ENCODE peak calls at places on chromosome 3, in six cellular contexts. One of them, this sample, is unnamed.

GRCh38 chr3:131388400-131388799 is 6.8 kb downstream of the NUDT16 start:
- DNase-seq in WERI-Rb-1: no peak
- DNase-seq in endothelial cell: no peak
- DNase-seq in AG04450: no peak
- DNase-seq in B cell: no peak
- DNase-seq in IMR-90: no peak
- DNase-seq in this sample: no peak

GRCh38 chr3:176796371-176796770 is 400.9 kb downstream of the TBL1XR1 start:
- DNase-seq in WERI-Rb-1: no peak
- DNase-seq in endothelial cell: no peak
- DNase-seq in AG04450: no peak
- DNase-seq in B cell: no peak
- DNase-seq in IMR-90: peak; percentile 9
- DNase-seq in this sample: no peak

GRCh38 chr3:149572796-149573414 is 84.9 kb downstream of the WWTR1 start:
- DNase-seq in WERI-Rb-1: no peak
- DNase-seq in endothelial cell: no peak
- DNase-seq in AG04450: no peak
- DNase-seq in B cell: no peak
- DNase-seq in IMR-90: peak; percentile 85
- DNase-seq in this sample: peak; percentile 65

GRCh38 chr3:136350132-136350531 is 100.0 kb downstream of the PCCB start:
- DNase-seq in WERI-Rb-1: no peak
- DNase-seq in endothelial cell: no peak
- DNase-seq in AG04450: peak; percentile 92
- DNase-seq in B cell: no peak
- DNase-seq in IMR-90: peak; percentile 98
- DNase-seq in this sample: peak; percentile 92

GRCh38 chr3:146217324-146217723 is 33.6 kb downstream of the PLSCR4 start:
- DNase-seq in WERI-Rb-1: no peak
- DNase-seq in endothelial cell: no peak
- DNase-seq in AG04450: no peak
- DNase-seq in B cell: no peak
- DNase-seq in IMR-90: peak; percentile 4
- DNase-seq in this sample: no peak

GRCh38 chr3:165185707-165186327 is 10.4 kb downstream of the SLITRK3 start:
- DNase-seq in WERI-Rb-1: peak; percentile 66
- DNase-seq in endothelial cell: peak; percentile 67
- DNase-seq in AG04450: peak; percentile 2
- DNase-seq in B cell: no peak
- DNase-seq in IMR-90: peak; percentile 52
- DNase-seq in this sample: peak; percentile 24

GRCh38 chr3:54983266-54983910 is 55.5 kb upstream of the LRTM1 start:
- DNase-seq in WERI-Rb-1: no peak
- DNase-seq in endothelial cell: no peak
- DNase-seq in AG04450: no peak
- DNase-seq in B cell: no peak
- DNase-seq in IMR-90: no peak
- DNase-seq in this sample: no peak

GRCh38 chr3:9503283-9503682 is 50.3 kb downstream of the LHFPL4 start:
- DNase-seq in WERI-Rb-1: peak; percentile 81
- DNase-seq in endothelial cell: peak; percentile 87
- DNase-seq in AG04450: peak; percentile 20
- DNase-seq in B cell: peak; percentile 70
- DNase-seq in IMR-90: peak; percentile 61
- DNase-seq in this sample: peak; percentile 24

GRCh38 chr3:197322149-197322548 is 23.7 kb upstream of the DLG1 start:
- DNase-seq in WERI-Rb-1: no peak
- DNase-seq in endothelial cell: no peak
- DNase-seq in AG04450: no peak
- DNase-seq in B cell: no peak
- DNase-seq in IMR-90: no peak
- DNase-seq in this sample: no peak

GRCh38 chr3:130892759-130893239 is 1.1 kb upstream of the ATP2C1 start:
- DNase-seq in WERI-Rb-1: peak; percentile 66
- DNase-seq in endothelial cell: peak; percentile 59
- DNase-seq in AG04450: peak; percentile 37
- DNase-seq in B cell: peak; percentile 71
- DNase-seq in IMR-90: peak; percentile 79
- DNase-seq in this sample: peak; percentile 69

GRCh38 chr3:190017575-190018288 is 103.0 kb downstream of the P3H2 start:
- DNase-seq in WERI-Rb-1: peak; percentile 10
- DNase-seq in endothelial cell: no peak
- DNase-seq in AG04450: peak; percentile 57
- DNase-seq in B cell: no peak
- DNase-seq in IMR-90: peak; percentile 84
- DNase-seq in this sample: peak; percentile 73

GRCh38 chr3:171704002-171704401 is 106.3 kb downstream of the PLD1 start:
- DNase-seq in WERI-Rb-1: peak; percentile 37
- DNase-seq in endothelial cell: no peak
- DNase-seq in AG04450: no peak
- DNase-seq in B cell: no peak
- DNase-seq in IMR-90: peak; percentile 37
- DNase-seq in this sample: peak; percentile 26

GRCh38 chr3:37290551-37290950 is 116.2 kb upstream of the LRRFIP2 start:
- DNase-seq in WERI-Rb-1: no peak
- DNase-seq in endothelial cell: no peak
- DNase-seq in AG04450: peak; percentile 34
- DNase-seq in B cell: no peak
- DNase-seq in IMR-90: peak; percentile 75
- DNase-seq in this sample: peak; percentile 50

GRCh38 chr3:58249358-58250092 is 11.9 kb downstream of the ABHD6 start:
- DNase-seq in WERI-Rb-1: peak; percentile 22
- DNase-seq in endothelial cell: no peak
- DNase-seq in AG04450: no peak
- DNase-seq in B cell: no peak
- DNase-seq in IMR-90: no peak
- DNase-seq in this sample: no peak

GRCh38 chr3:61414456-61414855 is 146.9 kb upstream of the PTPRG start:
- DNase-seq in WERI-Rb-1: no peak
- DNase-seq in endothelial cell: no peak
- DNase-seq in AG04450: no peak
- DNase-seq in B cell: no peak
- DNase-seq in IMR-90: no peak
- DNase-seq in this sample: no peak

GRCh38 chr3:56693750-56694149 is 10.7 kb upstream of the TASOR start:
- DNase-seq in WERI-Rb-1: no peak
- DNase-seq in endothelial cell: no peak
- DNase-seq in AG04450: no peak
- DNase-seq in B cell: no peak
- DNase-seq in IMR-90: no peak
- DNase-seq in this sample: no peak

GRCh38 chr3:178880274-178880673 is 191.3 kb downstream of the ZMAT3 start:
- DNase-seq in WERI-Rb-1: no peak
- DNase-seq in endothelial cell: no peak
- DNase-seq in AG04450: no peak
- DNase-seq in B cell: no peak
- DNase-seq in IMR-90: no peak
- DNase-seq in this sample: no peak

GRCh38 chr3:150278843-150279341 is 129.2 kb upstream of the TSC22D2 start:
- DNase-seq in WERI-Rb-1: no peak
- DNase-seq in endothelial cell: no peak
- DNase-seq in AG04450: no peak
- DNase-seq in B cell: no peak
- DNase-seq in IMR-90: no peak
- DNase-seq in this sample: no peak

GRCh38 chr3:96209703-96210102 is 604.7 kb upstream of the EPHA6 start:
- DNase-seq in WERI-Rb-1: no peak
- DNase-seq in endothelial cell: no peak
- DNase-seq in AG04450: no peak
- DNase-seq in B cell: no peak
- DNase-seq in IMR-90: no peak
- DNase-seq in this sample: no peak

GRCh38 chr3:17176757-17177156 is 292.0 kb downstream of the PLCL2 start:
- DNase-seq in WERI-Rb-1: no peak
- DNase-seq in endothelial cell: no peak
- DNase-seq in AG04450: no peak
- DNase-seq in B cell: no peak
- DNase-seq in IMR-90: no peak
- DNase-seq in this sample: no peak
- TF ChIP-seq CTCF in WERI-Rb-1: peak; percentile 45
- TF ChIP-seq CTCF in endothelial cell: no peak
- TF ChIP-seq CTCF in AG04450: no peak
- TF ChIP-seq CTCF in B cell: no peak
- TF ChIP-seq CTCF in IMR-90: no peak
- TF ChIP-seq CTCF in this sample: peak; percentile 21

DNA sequence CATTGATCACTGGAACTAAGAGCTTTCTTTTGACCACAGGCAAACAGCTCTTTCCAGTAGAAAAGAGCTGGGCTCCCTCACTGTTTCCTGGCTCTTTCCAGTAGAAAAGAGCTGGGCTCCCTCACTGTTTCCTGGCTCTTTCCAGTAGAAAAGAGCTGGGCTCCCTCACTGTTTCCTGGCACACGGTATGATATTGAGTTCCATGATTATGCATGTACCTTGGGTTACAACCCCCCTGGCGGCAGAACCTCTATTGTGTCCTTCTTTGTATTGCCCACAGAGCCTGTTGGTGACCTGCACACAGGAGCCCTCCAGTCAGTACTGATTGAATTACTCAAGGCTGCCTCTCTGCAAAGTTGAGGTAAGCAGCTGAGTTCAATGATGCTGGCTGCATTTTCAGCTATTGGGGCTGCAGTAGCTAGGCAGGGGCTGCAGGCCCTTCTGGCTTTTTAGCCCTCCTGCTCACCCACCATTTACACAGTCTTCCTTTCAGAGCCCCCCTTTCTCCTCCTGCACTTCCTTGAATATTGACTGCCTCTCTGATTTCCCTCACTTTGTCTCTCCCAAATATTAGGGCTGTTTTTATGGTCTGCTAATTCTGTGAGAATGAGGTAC is 10.2 kb downstream of the ACKR2 start:
- DNase-seq in WERI-Rb-1: no peak
- DNase-seq in endothelial cell: peak; percentile 48
- DNase-seq in AG04450: no peak
- DNase-seq in B cell: no peak
- DNase-seq in IMR-90: no peak
- DNase-seq in this sample: no peak
- TF ChIP-seq CTCF in WERI-Rb-1: no peak
- TF ChIP-seq CTCF in endothelial cell: peak; percentile 15
- TF ChIP-seq CTCF in AG04450: no peak
- TF ChIP-seq CTCF in B cell: no peak
- TF ChIP-seq CTCF in IMR-90: no peak
- TF ChIP-seq CTCF in this sample: peak; percentile 8

GRCh38 chr3:186609247-186609868 is 3.5 kb upstream of the AHSG start:
- DNase-seq in WERI-Rb-1: peak; percentile 43
- DNase-seq in endothelial cell: no peak
- DNase-seq in AG04450: no peak
- DNase-seq in B cell: no peak
- DNase-seq in IMR-90: no peak
- DNase-seq in this sample: no peak
- TF ChIP-seq CTCF in WERI-Rb-1: peak; percentile 52
- TF ChIP-seq CTCF in endothelial cell: no peak
- TF ChIP-seq CTCF in AG04450: peak; percentile 22
- TF ChIP-seq CTCF in B cell: no peak
- TF ChIP-seq CTCF in IMR-90: peak; percentile 15
- TF ChIP-seq CTCF in this sample: peak; percentile 18

GRCh38 chr3:194592798-194593752 is 40.1 kb downstream of the TMEM44 start:
- DNase-seq in WERI-Rb-1: no peak
- DNase-seq in endothelial cell: no peak
- DNase-seq in AG04450: peak; percentile 99
- DNase-seq in B cell: no peak
- DNase-seq in IMR-90: peak; percentile 100
- DNase-seq in this sample: peak; percentile 99
- TF ChIP-seq CTCF in WERI-Rb-1: no peak
- TF ChIP-seq CTCF in endothelial cell: no peak
- TF ChIP-seq CTCF in AG04450: no peak
- TF ChIP-seq CTCF in B cell: no peak
- TF ChIP-seq CTCF in IMR-90: no peak
- TF ChIP-seq CTCF in this sample: peak; percentile 36

GRCh38 chr3:139629033-139629432 is 48.7 kb downstream of the NMNAT3 start:
- DNase-seq in WERI-Rb-1: peak; percentile 59
- DNase-seq in endothelial cell: no peak
- DNase-seq in AG04450: no peak
- DNase-seq in B cell: no peak
- DNase-seq in IMR-90: peak; percentile 2
- DNase-seq in this sample: no peak
- TF ChIP-seq CTCF in WERI-Rb-1: peak; percentile 75
- TF ChIP-seq CTCF in endothelial cell: no peak
- TF ChIP-seq CTCF in AG04450: peak; percentile 39
- TF ChIP-seq CTCF in B cell: no peak
- TF ChIP-seq CTCF in IMR-90: peak; percentile 19
- TF ChIP-seq CTCF in this sample: no peak

GRCh38 chr3:152513301-152513960 is 244.7 kb downstream of the MBNL1 start:
- DNase-seq in WERI-Rb-1: no peak
- DNase-seq in endothelial cell: no peak
- DNase-seq in AG04450: no peak
- DNase-seq in B cell: no peak
- DNase-seq in IMR-90: no peak
- DNase-seq in this sample: no peak

GRCh38 chr3:152511904-152512303 is 243.2 kb downstream of the MBNL1 start:
- DNase-seq in WERI-Rb-1: no peak
- DNase-seq in endothelial cell: no peak
- DNase-seq in AG04450: no peak
- DNase-seq in B cell: no peak
- DNase-seq in IMR-90: no peak
- DNase-seq in this sample: no peak

GRCh38 chr3:152505926-152506325 is 237.2 kb downstream of the MBNL1 start:
- DNase-seq in WERI-Rb-1: no peak
- DNase-seq in endothelial cell: no peak
- DNase-seq in AG04450: no peak
- DNase-seq in B cell: no peak
- DNase-seq in IMR-90: no peak
- DNase-seq in this sample: no peak

GRCh38 chr3:152508705-152509104 is 240.0 kb downstream of the MBNL1 start:
- DNase-seq in WERI-Rb-1: no peak
- DNase-seq in endothelial cell: no peak
- DNase-seq in AG04450: no peak
- DNase-seq in B cell: no peak
- DNase-seq in IMR-90: no peak
- DNase-seq in this sample: no peak
- TF ChIP-seq CTCF in WERI-Rb-1: no peak
- TF ChIP-seq CTCF in endothelial cell: peak; percentile 72
- TF ChIP-seq CTCF in AG04450: no peak
- TF ChIP-seq CTCF in B cell: peak; percentile 70
- TF ChIP-seq CTCF in IMR-90: no peak
- TF ChIP-seq CTCF in this sample: peak; percentile 66

GRCh38 chr3:14398801-14399114 is 3.6 kb upstream of the SLC6A6 start:
- DNase-seq in WERI-Rb-1: no peak
- DNase-seq in endothelial cell: no peak
- DNase-seq in AG04450: no peak
- DNase-seq in B cell: no peak
- DNase-seq in IMR-90: no peak
- DNase-seq in this sample: no peak
- TF ChIP-seq CTCF in WERI-Rb-1: peak; percentile 18
- TF ChIP-seq CTCF in endothelial cell: no peak
- TF ChIP-seq CTCF in AG04450: no peak
- TF ChIP-seq CTCF in B cell: no peak
- TF ChIP-seq CTCF in IMR-90: no peak
- TF ChIP-seq CTCF in this sample: no peak

This sample was measured in HFFc6.